ENCODE peak calls at places on chromosomes 1 and 21, in ten cellular contexts. S, W, B, D, E, I, J, X, Z and H are unnamed samples.

GRCh38 chr1:17232759-17233661 is 15.9 kb upstream of the PADI3 start:
- DNase-seq in J (no peak), I (peak), D (peak), E (no peak), S (peak), Z (no peak), W (no peak), X (no peak), B (no peak), H (no peak)

GRCh38 chr1:218674280-218674773 is 329.2 kb downstream of the TGFB2 start:
- DNase-seq in W (no peak), Z (no peak), E (no peak), J (no peak), D (peak), S (peak), I (peak), B (peak), X (peak), H (no peak)

GRCh38 chr1:246139745-246140182 is 367.3 kb downstream of the SMYD3 start:
- DNase-seq in I (peak), Z (no peak), S (peak), D (peak), B (no peak), J (no peak), W (no peak), X (no peak), E (no peak), H (no peak)

GRCh38 chr1:160261878-160262794 is at the start of gene DCAF8:
- DNase-seq in S (peak), B (peak), E (peak), Z (peak), J (peak), W (peak), I (peak), X (peak), D (peak), H (peak)

GRCh38 chr1:162976628-162977027 is 92.5 kb upstream of the RGS4 start:
- DNase-seq in W (no peak), E (no peak), D (no peak), I (no peak), J (no peak), X (no peak), Z (no peak), B (no peak), S (no peak), H (no peak)

GRCh38 chr1:56933161-56933560 is 32.7 kb downstream of the C8B start:
- DNase-seq in B (no peak), S (no peak), W (no peak), Z (no peak), X (no peak), D (no peak), E (no peak), J (no peak), I (no peak), H (no peak)

GRCh38 chr1:90964444-90965035 is 57.3 kb downstream of the ZNF644 start:
- DNase-seq in Z (no peak), W (no peak), X (peak), I (peak), E (no peak), S (peak), J (no peak), D (no peak), B (no peak), H (no peak)

GRCh38 chr1:55958498-55958897 is 620.9 kb downstream of the PLPP3 start:
- DNase-seq in S (no peak), X (no peak), Z (no peak), E (no peak), J (no peak), W (no peak), I (no peak), B (no peak), D (no peak), H (no peak)

GRCh38 chr1:30512253-30512921 is 211.0 kb downstream of the MATN1 start:
- DNase-seq in I (no peak), J (no peak), S (no peak), E (no peak), W (no peak), D (peak), Z (no peak), X (peak), B (no peak), H (no peak)

GRCh38 chr1:53076165-53076564 is 14.2 kb downstream of the PODN start:
- DNase-seq in X (no peak), E (peak), D (no peak), S (no peak), W (no peak), I (no peak), Z (no peak), J (no peak), B (no peak), H (no peak)

GRCh38 chr1:20609541-20609940 is 20.6 kb downstream of the CDA start:
- DNase-seq in B (no peak), W (no peak), S (no peak), J (no peak), D (no peak), E (no peak), X (peak), I (no peak), Z (no peak), H (no peak)

GRCh38 chr1:163296504-163296903 is 25.2 kb upstream of the NUF2 start:
- DNase-seq in D (no peak), I (no peak), W (no peak), X (no peak), E (no peak), B (no peak), S (no peak), J (no peak), Z (no peak), H (no peak)

DNA sequence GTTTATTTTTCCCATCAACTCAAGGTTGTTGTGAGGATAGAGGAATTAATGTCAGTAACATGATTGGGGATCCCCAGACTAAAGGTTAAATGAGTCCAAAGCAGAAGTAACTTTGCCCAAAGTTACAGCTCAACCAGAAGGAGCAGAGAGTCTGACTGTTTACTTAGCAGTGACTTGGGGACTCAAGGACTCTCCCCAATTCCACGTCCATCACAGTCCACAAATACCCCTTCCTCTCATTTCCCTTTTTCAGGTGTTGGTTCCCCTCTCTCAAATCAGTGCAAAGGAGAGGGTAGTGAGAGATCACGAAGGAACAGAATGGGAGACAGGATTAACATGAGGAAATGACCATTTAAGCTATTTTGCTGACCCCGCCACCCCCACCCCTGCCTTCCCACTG is 4.0 kb upstream of the ETV3 start:
- DNase-seq in Z (no peak), X (no peak), J (no peak), E (no peak), I (no peak), B (no peak), D (no peak), S (no peak), W (no peak), H (no peak)
- H3K27ac ChIP-seq in Z (no peak), X (no peak), J (no peak), E (no peak), I (no peak), B (no peak), D (no peak), S (no peak), W (no peak), H (no peak)

GRCh38 chr1:23530750-23531651 is at the start of gene E2F2:
- DNase-seq in B (peak), E (peak), S (peak), X (peak), W (peak), J (peak), I (peak), D (peak), Z (peak), H (peak)
- H3K27ac ChIP-seq in B (no peak), E (no peak), S (peak), X (no peak), W (no peak), J (no peak), I (peak), D (no peak), Z (no peak), H (no peak)

GRCh38 chr1:21919520-21919919 is 17.6 kb downstream of the HSPG2 start:
- DNase-seq in Z (no peak), X (no peak), D (peak), B (no peak), W (no peak), J (no peak), S (peak), E (no peak), I (peak), H (no peak)

GRCh38 chr1:21925334-21925940 is 11.7 kb downstream of the HSPG2 start:
- DNase-seq in S (no peak), Z (no peak), I (no peak), E (peak), X (no peak), B (no peak), D (no peak), W (no peak), J (no peak), H (no peak)

GRCh38 chr1:21922103-21923014 is 14.8 kb downstream of the HSPG2 start:
- DNase-seq in D (no peak), Z (no peak), S (no peak), J (no peak), B (no peak), X (no peak), I (no peak), W (no peak), E (no peak), H (no peak)

GRCh38 chr1:21924503-21925005 is 12.6 kb downstream of the HSPG2 start:
- DNase-seq in W (no peak), J (peak), B (no peak), E (no peak), X (no peak), I (no peak), Z (no peak), S (no peak), D (no peak), H (no peak)

DNA sequence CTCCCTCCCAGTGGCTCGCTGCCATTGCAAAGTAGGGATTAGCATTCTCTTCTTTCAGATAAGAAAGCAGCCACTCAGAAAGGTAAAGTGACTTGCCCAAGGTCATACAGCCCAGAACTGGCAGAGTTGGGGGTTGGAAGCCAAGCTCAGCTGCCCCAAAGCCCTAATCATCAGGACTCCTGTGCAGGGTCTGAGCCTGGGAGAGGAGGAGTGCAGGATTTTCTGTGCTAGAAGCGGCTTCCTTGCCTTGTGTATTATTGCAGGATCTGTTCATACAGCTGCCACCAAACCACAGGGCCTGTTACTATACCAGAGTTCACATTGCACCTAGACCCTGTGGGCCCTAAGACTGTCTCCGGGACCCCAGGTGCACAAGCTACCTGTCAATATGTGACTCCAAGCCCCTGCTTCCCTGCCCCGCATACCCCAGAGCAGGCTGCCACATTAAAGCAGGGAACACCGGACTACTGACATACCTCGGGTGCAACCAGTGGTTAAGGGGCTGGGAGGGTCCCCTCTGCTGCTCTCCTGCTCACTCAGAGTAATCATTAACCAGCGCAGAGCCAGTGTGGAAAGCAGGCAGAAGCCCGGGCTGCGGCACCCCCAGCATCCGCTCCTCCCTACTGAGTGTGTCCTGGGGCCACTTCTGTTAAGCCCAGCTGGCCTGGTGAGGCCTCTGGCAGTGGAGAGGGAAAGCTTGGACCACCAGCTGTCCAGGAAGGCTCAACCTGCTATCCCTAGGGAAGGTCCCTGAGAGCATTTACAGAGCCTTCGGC is 15.8 kb downstream of the HSPG2 start:
- DNase-seq in B (no peak), J (no peak), Z (no peak), I (no peak), X (no peak), E (no peak), S (no peak), D (no peak), W (no peak), H (no peak)
- H3K27ac ChIP-seq in B (peak), J (peak), Z (no peak), I (peak), X (no peak), E (peak), S (no peak), D (peak), W (no peak), H (no peak)

DNA sequence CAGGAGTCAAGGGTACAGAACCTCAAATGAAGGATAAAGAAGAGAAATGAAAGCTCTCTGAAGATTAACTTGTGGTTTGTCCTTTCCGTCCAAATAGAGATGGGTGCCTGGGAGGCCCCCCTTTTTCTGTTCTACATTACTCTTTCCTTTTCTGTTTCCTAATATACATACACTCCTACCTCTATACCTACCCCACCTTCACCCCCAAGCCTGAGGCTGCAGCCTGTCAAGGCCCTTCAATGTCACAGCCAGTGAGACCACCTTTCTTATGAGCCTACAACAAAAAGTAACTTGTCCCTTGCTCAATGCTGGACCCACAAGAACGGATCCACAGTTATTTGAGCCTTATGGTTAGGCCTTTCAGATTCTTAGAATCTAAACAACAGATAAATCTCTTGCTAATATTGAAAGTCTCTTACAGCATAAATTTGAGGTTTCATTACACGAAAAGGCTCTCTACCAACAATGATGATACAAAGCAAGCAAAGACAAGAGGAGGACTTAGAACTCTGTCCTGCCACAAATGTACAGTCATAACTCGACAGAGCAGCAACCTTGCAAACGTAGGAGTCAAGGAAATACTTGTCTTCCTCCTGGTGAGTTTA is 4.1 kb upstream of the TRAF3IP3 start:
- DNase-seq in D (no peak), B (no peak), Z (no peak), S (no peak), J (no peak), X (no peak), E (no peak), W (no peak), I (no peak), H (no peak)
- H3K27ac ChIP-seq in D (no peak), B (no peak), Z (peak), S (no peak), J (no peak), X (no peak), E (no peak), W (peak), I (no peak), H (no peak)

DNA sequence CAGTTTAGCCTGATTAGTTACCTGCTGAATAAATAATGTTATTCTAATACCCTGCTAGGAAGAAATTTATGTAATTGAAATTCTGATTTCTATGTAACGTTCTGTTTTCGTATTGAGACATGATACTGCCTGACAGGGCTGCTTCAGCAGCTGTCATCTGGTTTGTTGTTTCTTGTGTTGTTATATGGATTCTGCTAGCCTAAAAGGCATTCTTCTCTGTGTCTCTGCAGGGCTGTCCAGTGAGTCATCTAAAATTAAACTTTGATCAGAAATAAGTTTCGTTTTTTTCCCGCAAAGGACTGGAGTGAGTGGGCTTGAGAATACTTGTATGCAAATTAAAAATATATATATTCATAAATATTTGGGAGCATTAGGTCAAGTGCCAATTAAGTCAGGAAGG is 93.0 kb downstream of the DYRK1A start:
- DNase-seq in J (no peak), X (no peak), D (peak), B (no peak), E (no peak), I (peak), W (no peak), Z (no peak), S (peak), H (no peak)
- H3K27ac ChIP-seq in J (no peak), X (no peak), D (no peak), B (no peak), E (peak), I (no peak), W (no peak), Z (no peak), S (no peak), H (no peak)

GRCh38 chr1:76833151-76833550 is 34.1 kb upstream of the ST6GALNAC5 start:
- DNase-seq in B (no peak), D (no peak), J (no peak), X (no peak), E (no peak), Z (no peak), W (no peak), S (peak), I (no peak), H (no peak)
- H3K27ac ChIP-seq in B (no peak), D (no peak), J (no peak), X (no peak), E (no peak), Z (no peak), W (no peak), S (no peak), I (no peak), H (no peak)

GRCh38 chr1:1132928-1133750 is 17.2 kb upstream of the C1orf159 start:
- DNase-seq in B (no peak), X (no peak), Z (no peak), W (no peak), S (no peak), I (peak), D (peak), J (no peak), E (no peak), H (no peak)
- H3K27ac ChIP-seq in B (no peak), X (no peak), Z (no peak), W (no peak), S (no peak), I (no peak), D (no peak), J (no peak), E (no peak), H (no peak)

GRCh38 chr1:234530641-234531040 is 51.7 kb upstream of the TARBP1 start:
- DNase-seq in S (no peak), D (no peak), I (no peak), E (no peak), Z (no peak), W (no peak), J (no peak), B (no peak), X (no peak), H (no peak)
- H3K27ac ChIP-seq in S (no peak), D (no peak), I (no peak), E (no peak), Z (no peak), W (no peak), J (peak), B (peak), X (no peak), H (peak)